ENCODE peak calls at places on chromosome 15, in seven cellular contexts. V is EH, Q is NCI-H226, S is fibroblast of pulmonary artery, G is AG10803, E is NCI-H1092 treated with DMSO at 0.1 percent for 48 hours, Y is nucleus accumbens. K is an unnamed sample.
A peak's percentile ranks its signal among the peaks of the same experiment; 100 is the strongest.

GRCh38 chr15:81312790-81313543 is 11.0 kb downstream of the STARD5 start:
- DNase-seq in E (no peak), G (peak; percentile 98), S (peak; percentile 99), Y (peak; percentile 12), Q (peak; percentile 100), V (peak; percentile 98), K (peak; percentile 93)

GRCh38 chr15:62880278-62880677 is 162.3 kb upstream of the TPM1 start:
- DNase-seq in E (no peak), G (peak; percentile 83), Y (no peak), V (peak; percentile 77), Q (peak; percentile 81), S (peak; percentile 52), K (no peak)

GRCh38 chr15:78739996-78740903 is 71.0 kb downstream of the ADAMTS7 start:
- DNase-seq in Q (peak; percentile 58), G (peak; percentile 36), E (no peak), Y (no peak), V (peak; percentile 57), S (peak; percentile 57), K (peak; percentile 56)

GRCh38 chr15:65752151-65752700 is 39.9 kb downstream of the DENND4A start:
- DNase-seq in V (peak; percentile 25), Q (peak; percentile 54), G (no peak), Y (no peak), E (no peak), S (peak; percentile 38), K (no peak)

GRCh38 chr15:83697716-83698115 is 43.8 kb downstream of the ADAMTSL3 start:
- DNase-seq in Q (no peak), V (no peak), Y (no peak), E (no peak), G (no peak), S (no peak), K (no peak)

GRCh38 chr15:35929740-35930444 is 383.9 kb upstream of the DPH6 start:
- DNase-seq in Y (no peak), S (no peak), E (no peak), G (no peak), V (no peak), Q (no peak), K (no peak)

GRCh38 chr15:88256261-88257230 is at the start of gene NTRK3:
- DNase-seq in Y (peak; percentile 77), G (peak; percentile 13), S (peak; percentile 36), E (peak; percentile 27), Q (no peak), V (peak; percentile 19), K (no peak)

GRCh38 chr15:24957691-24958090 is 2.9 kb downstream of the SNRPN start:
- DNase-seq in S (no peak), E (no peak), Q (no peak), Y (no peak), G (no peak), V (no peak), K (no peak)

GRCh38 chr15:62569460-62570404 is 404.6 kb upstream of the C2CD4B start:
- DNase-seq in V (peak; percentile 95), G (peak; percentile 94), E (peak; percentile 89), S (peak; percentile 71), Q (peak; percentile 26), Y (peak; percentile 20), K (no peak)

GRCh38 chr15:94383706-94384105 is 152.3 kb downstream of the MCTP2 start:
- DNase-seq in V (peak; percentile 16), S (no peak), Q (no peak), Y (no peak), G (no peak), E (no peak), K (peak; percentile 46)

GRCh38 chr15:85073556-85074194 is 92.0 kb downstream of the PDE8A start:
- DNase-seq in Y (no peak), G (peak; percentile 5), S (no peak), V (peak; percentile 28), E (no peak), Q (no peak), K (peak; percentile 52)

GRCh38 chr15:89492111-89492641 is 4.2 kb downstream of the RHCG start:
- DNase-seq in S (no peak), Y (no peak), G (no peak), E (no peak), V (no peak), Q (no peak), K (no peak)

GRCh38 chr15:38696120-38696727 is 131.6 kb upstream of the RASGRP1 start:
- DNase-seq in Q (no peak), G (peak; percentile 57), S (no peak), Y (no peak), V (peak; percentile 78), E (no peak), K (no peak)